ENCODE peak calls at places on chromosomes 1 and 21, in eight cellular contexts. I is prostate gland; D is uterus; V is psoas muscle; S is fibroblast of lung; B is CD8-positive, alpha-beta memory T cell; T is CD4-positive, CD25-positive, alpha-beta regulatory T cell; P is thoracic aorta. K is an unnamed sample.

GRCh38 chr21:15442743-15443142 is 287.0 kb upstream of the USP25 start:
- DNase-seq in D (no peak), V (no peak), T (no peak), B (no peak), I (no peak), P (no peak), S (no peak), K (no peak)

GRCh38 chr1:212311836-212312497 is 26.8 kb downstream of the PPP2R5A start:
- DNase-seq in P (no peak), B (no peak), D (no peak), T (no peak), I (no peak), S (no peak), V (no peak), K (no peak)

GRCh38 chr1:46094454-46094853 is 38.0 kb downstream of the PIK3R3 start:
- DNase-seq in S (peak), D (no peak), T (no peak), B (no peak), I (no peak), V (no peak), P (no peak), K (no peak)

GRCh38 chr1:147541672-147542548 is 609 bp downstream of the BCL9 start:
- DNase-seq in T (peak), I (peak), D (peak), S (peak), P (peak), B (no peak), V (peak), K (peak)

GRCh38 chr1:79006564-79006963 is at the start of gene ADGRL4:
- DNase-seq in T (no peak), D (peak), V (peak), I (no peak), S (peak), B (no peak), P (no peak), K (peak)

GRCh38 chr1:19735419-19736127 is 64.1 kb downstream of the TMCO4 start:
- DNase-seq in S (peak), D (peak), T (no peak), B (no peak), V (peak), I (no peak), P (peak), K (no peak)

GRCh38 chr1:62384276-62385005 is 52.4 kb upstream of the USP1 start:
- DNase-seq in V (no peak), B (no peak), S (peak), D (no peak), I (no peak), P (no peak), T (no peak), K (peak)

GRCh38 chr1:229440821-229441537 is 7.1 kb upstream of the ACTA1 start:
- DNase-seq in S (peak), T (peak), P (no peak), B (no peak), V (no peak), I (no peak), D (no peak), K (peak)

GRCh38 chr1:164713446-164714204 is 154.6 kb downstream of the PBX1 start:
- DNase-seq in V (no peak), T (no peak), B (no peak), D (peak), P (no peak), I (no peak), S (peak), K (no peak)

GRCh38 chr1:89842547-89843278 is 21.9 kb downstream of the LRRC8D start:
- DNase-seq in S (peak), B (no peak), T (no peak), P (no peak), V (no peak), I (no peak), D (no peak), K (no peak)

GRCh38 chr21:43995521-43996105 is 16.5 kb upstream of the TRAPPC10 start:
- DNase-seq in I (no peak), P (no peak), S (no peak), B (no peak), V (no peak), D (no peak), T (no peak), K (no peak)

GRCh38 chr21:43993420-43993934 is 18.6 kb upstream of the TRAPPC10 start:
- DNase-seq in D (no peak), P (no peak), S (no peak), B (no peak), I (no peak), V (no peak), T (no peak), K (no peak)

GRCh38 chr21:43994085-43994484 is 18.0 kb upstream of the TRAPPC10 start:
- DNase-seq in V (no peak), I (no peak), S (no peak), B (no peak), D (no peak), P (no peak), T (no peak), K (no peak)

GRCh38 chr21:43992121-43992520 is 20.0 kb upstream of the TRAPPC10 start:
- DNase-seq in V (no peak), D (no peak), S (no peak), T (no peak), I (no peak), P (no peak), B (no peak), K (no peak)

DNA sequence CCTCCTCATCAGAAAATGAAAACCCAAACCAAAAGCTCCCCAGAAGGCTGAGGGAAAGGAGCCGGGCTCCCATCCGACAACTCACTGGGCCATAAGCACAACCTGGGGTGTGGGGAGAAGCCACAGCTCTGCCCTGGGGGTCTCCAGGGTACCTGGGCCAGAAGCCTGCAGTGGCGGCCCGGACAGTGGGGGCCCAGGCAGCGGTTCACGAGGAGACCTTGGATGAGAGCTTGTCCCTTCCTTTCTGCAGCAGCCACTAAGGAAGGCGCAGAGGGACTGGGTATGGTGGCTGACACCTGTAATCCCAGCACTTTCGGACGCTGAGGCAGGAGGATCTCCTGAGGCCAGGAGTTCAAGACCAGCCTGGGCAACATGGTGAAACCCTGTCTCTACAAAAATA is 17.5 kb upstream of the TRAPPC10 start:
- DNase-seq in B (no peak), D (no peak), T (no peak), P (no peak), V (no peak), I (no peak), S (no peak), K (no peak)
- H3K27ac ChIP-seq in B (no peak), D (no peak), T (no peak), P (no peak), V (no peak), I (no peak), S (no peak), K (no peak)

GRCh38 chr1:201275266-201275666 is 8.0 kb upstream of the PKP1 start:
- DNase-seq in S (peak), T (no peak), V (peak), P (no peak), B (no peak), D (no peak), I (peak), K (peak)

GRCh38 chr1:201279313-201279712 is 4.0 kb upstream of the PKP1 start:
- DNase-seq in S (peak), V (peak), B (no peak), T (no peak), I (no peak), P (no peak), D (no peak), K (peak)

GRCh38 chr1:201277441-201277840 is 5.9 kb upstream of the PKP1 start:
- DNase-seq in B (no peak), D (no peak), S (no peak), I (no peak), P (no peak), V (no peak), T (no peak), K (no peak)

GRCh38 chr1:201274616-201275265 is 8.6 kb upstream of the PKP1 start:
- DNase-seq in B (no peak), I (no peak), V (no peak), T (no peak), S (no peak), P (no peak), D (no peak), K (no peak)

GRCh38 chr1:201276891-201277290 is 6.4 kb upstream of the PKP1 start:
- DNase-seq in T (no peak), P (no peak), D (no peak), S (no peak), I (no peak), B (no peak), V (no peak), K (no peak)
- H3K27ac ChIP-seq in T (no peak), P (no peak), D (no peak), S (no peak), I (no peak), B (no peak), V (no peak), K (no peak)

DNA sequence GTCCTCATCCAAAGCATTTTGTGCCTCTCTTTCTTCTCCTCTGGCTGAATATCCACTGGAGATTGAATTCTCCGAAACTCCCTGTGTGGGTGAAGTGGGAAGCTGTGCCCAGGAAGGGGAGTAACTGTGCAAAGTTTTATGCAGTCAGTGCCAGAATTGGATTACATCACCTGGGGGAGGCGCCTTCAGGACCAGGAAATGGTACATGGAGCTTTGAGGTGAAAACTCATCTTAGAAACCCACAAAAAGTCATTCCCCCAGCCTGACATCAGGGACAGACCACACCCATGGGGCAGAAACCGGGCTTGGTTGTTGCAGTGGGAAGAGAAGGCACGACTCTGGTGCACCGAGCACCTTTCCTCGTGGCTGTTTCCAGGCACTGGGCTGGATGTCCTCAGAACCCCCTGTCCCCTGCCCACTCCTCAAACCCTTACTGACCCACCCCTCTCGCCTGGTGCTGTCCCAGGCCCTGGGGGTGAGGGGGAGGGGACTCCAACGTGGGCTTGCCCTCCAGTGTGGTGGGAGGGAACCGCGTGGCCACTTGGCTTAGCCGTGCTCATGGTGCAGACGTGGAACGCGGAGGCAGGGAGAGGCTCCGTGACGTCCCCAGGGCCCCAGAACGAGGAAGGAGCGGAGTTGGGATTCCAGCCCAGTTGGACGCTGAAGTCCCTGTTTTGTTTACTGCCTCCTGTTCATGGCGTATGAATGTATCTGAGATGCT is 15.7 kb downstream of the TFF3 start:
- DNase-seq in T (no peak), V (no peak), B (no peak), P (no peak), S (no peak), I (no peak), D (no peak), K (no peak)
- H3K27ac ChIP-seq in T (no peak), V (peak), B (no peak), P (no peak), S (no peak), I (no peak), D (no peak), K (no peak)

GRCh38 chr1:187987236-187987776 is 1158.6 kb downstream of the PLA2G4A start:
- DNase-seq in I (no peak), S (no peak), B (no peak), D (no peak), P (no peak), V (no peak), T (no peak), K (no peak)

GRCh38 chr1:187985897-187986654 is 1157.3 kb downstream of the PLA2G4A start:
- DNase-seq in D (no peak), S (peak), V (no peak), I (no peak), T (no peak), P (no peak), B (no peak), K (no peak)

GRCh38 chr1:187991944-187992343 is 1163.2 kb downstream of the PLA2G4A start:
- DNase-seq in B (no peak), D (no peak), V (no peak), I (no peak), S (no peak), P (no peak), T (no peak), K (no peak)
- H3K27ac ChIP-seq in B (no peak), D (no peak), V (no peak), I (no peak), S (no peak), P (no peak), T (no peak), K (no peak)

GRCh38 chr1:34847094-34847493 is 12.5 kb downstream of the SMIM12 start:
- DNase-seq in V (no peak), P (no peak), T (no peak), D (no peak), I (no peak), S (no peak), B (no peak), K (no peak)

GRCh38 chr1:34846265-34846664 is 13.3 kb downstream of the SMIM12 start:
- DNase-seq in T (no peak), B (no peak), P (no peak), V (no peak), I (no peak), D (no peak), S (no peak), K (no peak)

GRCh38 chr1:34843392-34844251 is 15.9 kb downstream of the SMIM12 start:
- DNase-seq in B (no peak), V (no peak), P (no peak), S (no peak), D (no peak), I (no peak), T (no peak), K (no peak)

GRCh38 chr1:34844252-34844634 is 15.3 kb downstream of the SMIM12 start:
- DNase-seq in P (no peak), T (no peak), B (no peak), S (no peak), D (no peak), V (no peak), I (no peak), K (no peak)

DNA sequence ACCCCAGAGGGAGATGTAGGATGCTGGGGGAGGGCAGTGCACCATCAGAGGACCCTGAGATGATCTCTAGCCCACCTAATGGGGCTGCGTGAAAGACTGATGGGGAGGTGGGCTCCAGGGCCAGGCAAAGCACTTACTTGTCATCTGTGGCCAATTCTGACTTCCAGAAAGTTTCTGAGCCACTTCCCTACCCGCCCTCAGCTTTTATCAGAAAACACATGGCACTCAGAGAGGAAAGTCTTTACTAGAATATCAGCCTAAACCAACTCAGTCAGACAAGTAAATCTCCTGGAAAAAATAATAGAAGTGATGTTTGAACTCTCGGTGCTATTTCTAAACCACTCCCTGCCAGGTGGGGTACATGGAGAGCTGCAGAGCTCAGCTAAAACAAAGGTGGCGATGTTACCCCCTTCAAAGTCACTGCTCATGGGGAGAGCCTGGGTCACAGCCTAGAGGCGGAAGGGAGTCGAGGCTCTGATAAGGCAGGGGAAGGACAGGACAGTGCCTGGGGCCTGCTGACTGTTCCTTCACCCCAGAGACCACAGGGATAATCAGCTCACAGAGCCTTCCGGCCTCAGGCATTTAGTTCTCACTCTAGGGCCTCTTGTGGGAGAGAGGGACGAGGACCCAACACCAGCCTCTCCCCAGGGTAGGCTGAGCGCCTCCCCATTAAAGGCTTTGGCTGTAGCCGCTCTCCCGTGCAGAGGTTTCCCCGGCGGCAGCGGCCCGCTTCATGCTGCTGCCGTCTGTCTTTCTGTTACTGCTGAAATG is 14.2 kb downstream of the SMIM12 start:
- DNase-seq in V (no peak), S (no peak), I (no peak), P (no peak), D (no peak), B (no peak), T (no peak), K (no peak)
- H3K27ac ChIP-seq in V (peak), S (no peak), I (no peak), P (no peak), D (peak), B (no peak), T (no peak), K (no peak)

GRCh38 chr21:45420061-45420521 is 15.1 kb downstream of the COL18A1 start:
- DNase-seq in S (no peak), T (no peak), I (peak), V (no peak), D (no peak), P (no peak), B (no peak), K (no peak)
- H3K27ac ChIP-seq in S (no peak), T (no peak), I (peak), V (no peak), D (no peak), P (peak), B (no peak), K (peak)

GRCh38 chr1:53270873-53271272 is 32.6 kb upstream of the MAGOH start:
- DNase-seq in P (no peak), D (no peak), S (no peak), B (no peak), V (no peak), T (no peak), I (no peak), K (no peak)

GRCh38 chr1:53274026-53274425 is 35.7 kb upstream of the MAGOH start:
- DNase-seq in B (no peak), T (no peak), V (no peak), S (no peak), P (no peak), D (no peak), I (no peak), K (no peak)

GRCh38 chr1:53271446-53272090 is 33.2 kb upstream of the MAGOH start:
- DNase-seq in S (no peak), B (no peak), T (no peak), D (no peak), P (no peak), V (no peak), I (no peak), K (no peak)

GRCh38 chr1:53273526-53273925 is 35.2 kb upstream of the MAGOH start:
- DNase-seq in P (no peak), I (no peak), S (no peak), B (no peak), V (no peak), D (no peak), T (no peak), K (no peak)

GRCh38 chr1:53272349-53272748 is 34.0 kb upstream of the MAGOH start:
- DNase-seq in I (no peak), T (no peak), V (no peak), D (no peak), P (no peak), S (no peak), B (no peak), K (no peak)
- H3K27ac ChIP-seq in I (no peak), T (no peak), V (no peak), D (no peak), P (no peak), S (no peak), B (no peak), K (no peak)

GRCh38 chr1:178033019-178033418 is 60.9 kb upstream of the RASAL2 start:
- DNase-seq in I (no peak), T (no peak), S (no peak), D (no peak), V (no peak), P (no peak), B (no peak), K (no peak)
- H3K27ac ChIP-seq in I (no peak), T (no peak), S (no peak), D (no peak), V (peak), P (no peak), B (no peak), K (no peak)

GRCh38 chr1:201094829-201095228 is 17.4 kb downstream of the CACNA1S start:
- DNase-seq in B (no peak), T (no peak), P (no peak), D (no peak), S (no peak), I (no peak), V (peak), K (no peak)

GRCh38 chr1:201093561-201093960 is 18.7 kb downstream of the CACNA1S start:
- DNase-seq in V (no peak), I (no peak), S (no peak), P (no peak), D (no peak), B (no peak), T (no peak), K (no peak)

GRCh38 chr1:201096977-201097856 is 15.0 kb downstream of the CACNA1S start:
- DNase-seq in D (no peak), B (no peak), V (no peak), P (no peak), S (no peak), I (no peak), T (no peak), K (no peak)

GRCh38 chr1:201093962-201094361 is 18.3 kb downstream of the CACNA1S start:
- DNase-seq in S (no peak), T (no peak), B (no peak), V (no peak), D (no peak), P (no peak), I (no peak), K (no peak)

GRCh38 chr1:201095581-201096531 is 16.4 kb downstream of the CACNA1S start:
- DNase-seq in S (no peak), T (no peak), P (no peak), D (no peak), I (peak), V (peak), B (no peak), K (no peak)
- H3K27ac ChIP-seq in S (no peak), T (no peak), P (no peak), D (no peak), I (no peak), V (peak), B (no peak), K (no peak)